ENCODE peak calls at places on chromosomes 3 and 15, in four cellular contexts. F, T, X and Q are unnamed samples.

GRCh38 chr3:139127101-139127500 is 82.4 kb upstream of the PRR23C start:
- DNase-seq in X (no peak), T (no peak), F (no peak), Q (no peak)

GRCh38 chr3:180253283-180253682 is 216.5 kb upstream of the PEX5L start:
- DNase-seq in T (no peak), F (no peak), X (no peak), Q (no peak)

GRCh38 chr3:43448098-43448497 is 161.8 kb downstream of the SNRK start:
- DNase-seq in F (no peak), T (no peak), X (no peak), Q (no peak)

GRCh38 chr15:70451861-70452653 is 311.3 kb downstream of the UACA start:
- DNase-seq in F (no peak), X (peak; percentile 70), T (no peak), Q (peak; percentile 64)

GRCh38 chr15:60462027-60462426 is 16.9 kb downstream of the ICE2 start:
- DNase-seq in T (no peak), F (no peak), X (no peak), Q (no peak)

GRCh38 chr3:192419312-192419711 is 308.0 kb downstream of the FGF12 start:
- DNase-seq in T (no peak), X (no peak), F (no peak), Q (no peak)

GRCh38 chr15:66844041-66844746 is 142.2 kb downstream of the SMAD6 start:
- DNase-seq in F (no peak), T (no peak), X (no peak), Q (no peak)

GRCh38 chr15:35062164-35063099 is 22.7 kb downstream of the NANOGP8 start:
- DNase-seq in F (no peak), T (no peak), X (no peak), Q (no peak)

GRCh38 chr3:185914911-185915629 is 22.7 kb downstream of the TRA2B start:
- DNase-seq in F (no peak), X (no peak), T (no peak), Q (no peak)

GRCh38 chr15:82712036-82712435 is 2.4 kb upstream of the AP3B2 start:
- DNase-seq in T (no peak), F (no peak), X (no peak), Q (no peak)

GRCh38 chr15:64842099-64842940 is 605 bp downstream of the PLEKHO2 start:
- DNase-seq in F (peak; percentile 20), T (no peak), X (peak; percentile 18), Q (no peak)

GRCh38 chr15:60038111-60038521 is 34.0 kb downstream of the FOXB1 start:
- DNase-seq in X (peak; percentile 70), F (no peak), T (no peak), Q (no peak)

GRCh38 chr15:62362144-62362543 is 197.1 kb upstream of the C2CD4B start:
- DNase-seq in F (no peak), X (no peak), T (no peak), Q (no peak)

GRCh38 chr3:169146866-169147245 is 516.7 kb downstream of the MECOM start:
- DNase-seq in X (no peak), F (no peak), T (no peak), Q (peak; percentile 9)

GRCh38 chr3:42476225-42477160 is 25.9 kb upstream of the VIPR1 start:
- DNase-seq in X (peak; percentile 33), F (peak; percentile 72), T (no peak), Q (peak; percentile 66)

GRCh38 chr3:41365973-41366372 is 166.7 kb downstream of the CTNNB1 start:
- DNase-seq in X (peak; percentile 85), T (no peak), F (no peak), Q (no peak)

GRCh38 chr15:39041979-39042485 is 477.4 kb upstream of the RASGRP1 start:
- DNase-seq in F (no peak), T (no peak), X (no peak), Q (no peak)

GRCh38 chr3:195154111-195154791 is 116.7 kb downstream of the XXYLT1 start:
- DNase-seq in X (no peak), T (no peak), F (no peak), Q (no peak)

GRCh38 chr15:90598053-90598577 is 68.4 kb downstream of the CRTC3 start:
- DNase-seq in X (peak; percentile 10), T (no peak), F (no peak), Q (peak; percentile 80)

GRCh38 chr3:172707967-172708366 is 2.9 kb downstream of the NCEH1 start:
- DNase-seq in X (no peak), F (no peak), T (no peak), Q (no peak)

GRCh38 chr15:38598749-38599148 is 34.1 kb upstream of the RASGRP1 start:
- DNase-seq in X (no peak), T (no peak), F (no peak), Q (no peak)

GRCh38 chr15:29470794-29471193 is 201.2 kb upstream of the NSMCE3 start:
- DNase-seq in T (no peak), F (peak; percentile 53), X (no peak), Q (peak; percentile 29)

GRCh38 chr3:99972380-99973104 is 141.8 kb downstream of the FILIP1L start:
- DNase-seq in X (no peak), F (no peak), T (no peak), Q (no peak)

GRCh38 chr3:182238141-182238540 is 526.4 kb downstream of the SOX2 start:
- DNase-seq in F (no peak), T (no peak), X (no peak), Q (no peak)

GRCh38 chr15:87477759-87478687 is 778.5 kb downstream of the NTRK3 start:
- DNase-seq in T (no peak), X (peak; percentile 1), F (peak; percentile 34), Q (no peak)

GRCh38 chr15:32981536-32981935 is 213.0 kb downstream of the FMN1 start:
- DNase-seq in T (no peak), X (no peak), F (no peak), Q (no peak)

GRCh38 chr3:187130346-187131066 is 8.8 kb downstream of the RPL39L start:
- DNase-seq in X (no peak), F (no peak), T (no peak), Q (no peak)

GRCh38 chr3:132255041-132255745 is 62.0 kb upstream of the ACP3 start:
- DNase-seq in X (no peak), T (no peak), F (no peak), Q (no peak)

GRCh38 chr3:46065294-46065705 is 38.0 kb upstream of the XCR1 start:
- DNase-seq in X (peak; percentile 9), T (peak; percentile 33), F (peak; percentile 10), Q (peak; percentile 54)

GRCh38 chr15:92521624-92522008 is 127.9 kb downstream of the ST8SIA2 start:
- DNase-seq in F (peak; percentile 87), X (peak; percentile 40), T (peak; percentile 46), Q (peak; percentile 66)

GRCh38 chr3:40800343-40800742 is 275.6 kb downstream of the ZNF621 start:
- DNase-seq in F (no peak), X (no peak), T (peak; percentile 2), Q (no peak)

GRCh38 chr3:183377307-183377959 is 51.0 kb downstream of the MCF2L2 start:
- DNase-seq in T (no peak), X (peak; percentile 90), F (no peak), Q (no peak)

GRCh38 chr15:80977627-80978036 is 12.0 kb downstream of the MESD start:
- DNase-seq in X (peak; percentile 29), T (no peak), F (peak; percentile 40), Q (peak; percentile 56)

GRCh38 chr15:88624156-88624970 is 3.2 kb downstream of the AEN start:
- DNase-seq in T (no peak), F (no peak), X (no peak), Q (no peak)

GRCh38 chr3:168049366-168049974 is 46.3 kb downstream of the GOLIM4 start:
- DNase-seq in X (peak; percentile 33), F (no peak), T (no peak), Q (no peak)

GRCh38 chr15:73934281-73934680 is 8.0 kb downstream of the LOXL1 start:
- DNase-seq in X (no peak), F (peak; percentile 74), T (no peak), Q (no peak)

GRCh38 chr15:72169921-72170611 is 27.5 kb downstream of the GRAMD2A start:
- DNase-seq in X (peak; percentile 53), T (no peak), F (no peak), Q (peak; percentile 90)

GRCh38 chr3:175526191-175526590 is 667.1 kb downstream of the NAALADL2 start:
- DNase-seq in F (no peak), T (no peak), X (no peak), Q (no peak)

GRCh38 chr15:90862964-90863721 is 5.2 kb upstream of the FURIN start:
- DNase-seq in F (peak; percentile 37), X (no peak), T (no peak), Q (no peak)

GRCh38 chr15:59309405-59309804 is 63.3 kb downstream of the MYO1E start:
- DNase-seq in F (no peak), X (no peak), T (no peak), Q (no peak)